ENCODE peak calls at places on chromosomes 1 and 21, in nine cellular contexts. F is left lung; L is Right ventricle myocardium inferior; O is activated CD4-positive, alpha-beta T cell treated with anti-CD3 and anti-CD28 coated beads for 36 hours; H is PC-3; K is stimulated activated naive CD8-positive, alpha-beta T cell treated with anti-CD3 and anti-CD28 coated beads, Interleukin-15, Interleukin-2, amounts not matched to agents 100 U/mL and 50 U/mL, for 24 hours; W is heart left ventricle; M is activated T-cell treated with anti-CD3 and anti-CD28 coated beads, Interleukin-2, amount 50 U/mL, for 4 hours; Q is DND-41. A is an unnamed sample.
A peak's percentile ranks its signal among the peaks of the same experiment; 100 is the strongest.

GRCh38 chr1:3134378-3135072 is 65.5 kb downstream of the PRDM16 start:
- ATAC-seq in F (peak; percentile 67), L (no peak), O (no peak), H (no peak), K (no peak), W (no peak), M (no peak), Q (no peak), A (no peak)

GRCh38 chr1:180431683-180432082 is 70.7 kb downstream of the ACBD6 start:
- ATAC-seq in F (no peak), L (no peak), O (no peak), H (no peak), K (no peak), W (no peak), M (no peak), Q (no peak), A (no peak)

GRCh38 chr21:17828223-17828622 is 9.1 kb upstream of the C21orf91 start:
- ATAC-seq in F (no peak), L (no peak), O (no peak), H (no peak), K (no peak), W (no peak), M (no peak), Q (no peak), A (no peak)

GRCh38 chr1:39378377-39378776 is 113.1 kb upstream of the BMP8A start:
- ATAC-seq in F (peak; percentile 71), L (no peak), O (no peak), H (peak; percentile 94), K (no peak), W (no peak), M (no peak), Q (no peak), A (no peak)

GRCh38 chr21:30436986-30437385 is 3.1 kb upstream of the KRTAP15-1 start:
- ATAC-seq in F (no peak), L (no peak), O (no peak), H (peak; percentile 70), K (no peak), W (no peak), M (no peak), Q (no peak), A (no peak)

GRCh38 chr1:63124666-63125191 is 197.6 kb upstream of the FOXD3 start:
- ATAC-seq in F (peak; percentile 60), L (no peak), O (no peak), H (no peak), K (no peak), W (peak; percentile 74), M (no peak), Q (no peak), A (no peak)

GRCh38 chr1:51415963-51416362 is 85.6 kb upstream of the TTC39A start:
- ATAC-seq in F (no peak), L (peak; percentile 46), O (no peak), H (no peak), K (no peak), W (peak; percentile 36), M (no peak), Q (no peak), A (no peak)

GRCh38 chr1:200279810-200280411 is 129.9 kb downstream of the ZNF281 start:
- ATAC-seq in F (peak; percentile 97), L (no peak), O (no peak), H (peak; percentile 88), K (no peak), W (no peak), M (no peak), Q (no peak), A (no peak)

GRCh38 chr1:21280482-21280881 is 9.8 kb downstream of the ECE1 start:
- ATAC-seq in F (peak; percentile 49), L (no peak), O (peak; percentile 17), H (peak; percentile 18), K (no peak), W (peak; percentile 2), M (no peak), Q (no peak), A (no peak)

GRCh38 chr1:174768949-174769348 is 230.8 kb upstream of the CACYBP start:
- ATAC-seq in F (no peak), L (no peak), O (peak; percentile 55), H (no peak), K (no peak), W (no peak), M (no peak), Q (no peak), A (peak; percentile 51)

GRCh38 chr1:180530501-180530900 is 28.1 kb upstream of the ACBD6 start:
- ATAC-seq in F (peak; percentile 84), L (peak; percentile 29), O (no peak), H (peak; percentile 48), K (no peak), W (peak; percentile 64), M (no peak), Q (no peak), A (no peak)

GRCh38 chr1:3560199-3560955 is 50.9 kb downstream of the MEGF6 start:
- ATAC-seq in F (no peak), L (no peak), O (no peak), H (no peak), K (no peak), W (no peak), M (no peak), Q (no peak), A (no peak)

GRCh38 chr1:94385354-94385947 is 32.7 kb upstream of the ABCD3 start:
- ATAC-seq in F (peak; percentile 29), L (no peak), O (peak; percentile 68), H (no peak), K (peak; percentile 79), W (no peak), M (peak; percentile 47), Q (peak; percentile 66), A (no peak)

GRCh38 chr1:171207377-171207776 is 22.3 kb downstream of the FMO2 start:
- ATAC-seq in F (no peak), L (peak; percentile 26), O (no peak), H (no peak), K (no peak), W (no peak), M (no peak), Q (no peak), A (peak; percentile 24)

GRCh38 chr21:36384885-36385232 is 333 bp upstream of the CHAF1B start:
- ATAC-seq in F (peak; percentile 1), L (no peak), O (peak; percentile 12), H (no peak), K (peak; percentile 44), W (no peak), M (no peak), Q (peak; percentile 41), A (peak; percentile 3)

GRCh38 chr1:43868741-43869067 is 64.9 kb upstream of the ARTN start:
- ATAC-seq in F (peak; percentile 43), L (peak; percentile 83), O (no peak), H (no peak), K (no peak), W (peak; percentile 85), M (no peak), Q (no peak), A (no peak)